ENCODE peak calls at places on chromosome 20, in seven cellular contexts. P is H9, Q is H1, M is mesenchymal stem cell, U is neuronal stem cell, O is trophoblast cell, Y is IMR-90. H is an unnamed sample.

GRCh38 chr20:24303393-24303792 is 166.0 kb upstream of the SYNDIG1 start:
- DNase-seq in O (no peak), U (no peak), Y (no peak), P (no peak), M (no peak), Q (no peak), H (peak)

GRCh38 chr20:61440548-61441055 is 188.5 kb downstream of the CDH4 start:
- DNase-seq in U (no peak), Q (no peak), M (no peak), P (no peak), Y (no peak), O (no peak), H (peak)

GRCh38 chr20:35952480-35953410 is 1.6 kb downstream of the SCAND1 start:
- DNase-seq in Y (peak), O (peak), Q (no peak), P (no peak), M (peak), U (no peak), H (peak)

GRCh38 chr20:13296070-13296469 is 75.0 kb downstream of the ISM1 start:
- DNase-seq in Q (no peak), O (no peak), Y (no peak), M (no peak), U (no peak), P (no peak), H (no peak)

GRCh38 chr20:35695245-35695749 is 3.9 kb downstream of the NFS1 start:
- DNase-seq in M (no peak), Q (no peak), U (no peak), P (no peak), O (no peak), Y (no peak), H (no peak)

GRCh38 chr20:13333793-13334192 is 112.7 kb downstream of the ISM1 start:
- DNase-seq in Y (peak), O (no peak), Q (no peak), M (no peak), P (no peak), U (no peak), H (no peak)

GRCh38 chr20:24100370-24101011 is 111.9 kb upstream of the GGTLC1 start:
- DNase-seq in Q (no peak), P (no peak), M (peak), O (peak), U (peak), Y (peak), H (peak)

GRCh38 chr20:35697696-35698297 is 1.4 kb downstream of the NFS1 start:
- DNase-seq in O (no peak), Y (no peak), M (no peak), Q (no peak), U (no peak), P (no peak), H (no peak)

GRCh38 chr20:60253471-60253870 is 295.2 kb downstream of the CDH26 start:
- DNase-seq in M (no peak), O (no peak), P (no peak), U (no peak), Q (no peak), Y (no peak), H (no peak)

GRCh38 chr20:61249626-61250025 is 2.4 kb upstream of the CDH4 start:
- DNase-seq in M (no peak), U (no peak), P (no peak), Q (no peak), O (no peak), Y (no peak), H (no peak)

GRCh38 chr20:6993016-6993415 is 225.5 kb downstream of the BMP2 start:
- DNase-seq in M (no peak), Q (no peak), O (no peak), Y (no peak), P (no peak), U (no peak), H (no peak)

GRCh38 chr20:59933849-59934585 is 580 bp upstream of the SYCP2 start:
- DNase-seq in O (peak), M (peak), Q (no peak), Y (peak), U (peak), P (peak), H (peak)

GRCh38 chr20:37839432-37839827 is 63.5 kb upstream of the VSTM2L start:
- DNase-seq in O (no peak), P (no peak), Q (no peak), M (no peak), U (no peak), Y (no peak), H (no peak)

GRCh38 chr20:32113861-32114260 is 4.3 kb downstream of the TM9SF4 start:
- DNase-seq in Q (no peak), O (no peak), P (no peak), M (no peak), U (no peak), Y (no peak), H (no peak)

GRCh38 chr20:17854307-17854903 is 114.2 kb downstream of the SNX5 start:
- DNase-seq in P (peak), Q (no peak), U (no peak), Y (peak), O (peak), M (peak), H (peak)

GRCh38 chr20:18984238-18985200 is 170.9 kb downstream of the SCP2D1 start:
- DNase-seq in M (no peak), Y (no peak), U (no peak), P (no peak), Q (no peak), O (no peak), H (peak)

GRCh38 chr20:50029697-50030428 is 47.1 kb downstream of the SNAI1 start:
- DNase-seq in Y (peak), Q (no peak), M (peak), O (peak), U (no peak), P (no peak), H (no peak)

GRCh38 chr20:5602346-5602745 is 147.9 kb upstream of the SHLD1 start:
- DNase-seq in O (peak), Y (peak), M (no peak), Q (no peak), U (no peak), P (no peak), H (no peak)

GRCh38 chr20:40741507-40742106 is 52.6 kb upstream of the MAFB start:
- DNase-seq in U (peak), O (peak), M (peak), Y (peak), Q (peak), P (peak), H (peak)

GRCh38 chr20:22475662-22476061 is 108.7 kb downstream of the FOXA2 start:
- DNase-seq in Y (no peak), Q (no peak), P (no peak), O (no peak), M (no peak), U (no peak), H (no peak)

GRCh38 chr20:35517125-35517524 is 12.3 kb downstream of the C20orf173 start:
- DNase-seq in O (no peak), M (no peak), Y (no peak), P (no peak), Q (no peak), U (no peak), H (no peak)

GRCh38 chr20:7714549-7714948 is 225.7 kb downstream of the HAO1 start:
- DNase-seq in O (no peak), Y (no peak), Q (no peak), P (no peak), U (no peak), M (no peak), H (no peak)

GRCh38 chr20:5119435-5120188 is at the start of gene PCNA:
- DNase-seq in Q (peak), U (peak), M (peak), P (peak), O (peak), Y (peak), H (peak)

GRCh38 chr20:50450961-50451752 is 59.0 kb upstream of the PTPN1 start:
- DNase-seq in U (no peak), Y (peak), Q (no peak), P (peak), M (peak), O (peak), H (peak)

GRCh38 chr20:4459081-4459480 is 262.6 kb upstream of the PRND start:
- DNase-seq in Q (no peak), P (no peak), U (no peak), Y (no peak), O (peak), M (no peak), H (no peak)

GRCh38 chr20:16966276-16966880 is 218.2 kb downstream of the OTOR start:
- DNase-seq in P (no peak), Q (no peak), O (peak), U (no peak), M (peak), Y (peak), H (no peak)

GRCh38 chr20:38228436-38228835 is 32.1 kb downstream of the KIAA1755 start:
- DNase-seq in O (no peak), M (no peak), Y (no peak), Q (no peak), P (no peak), U (no peak), H (peak)

GRCh38 chr20:9261781-9262180 is 192.9 kb downstream of the PLCB4 start:
- DNase-seq in Q (no peak), Y (no peak), P (no peak), O (no peak), U (no peak), M (no peak), H (no peak)
- H3K18ac ChIP-seq in Q (no peak), Y (no peak), P (no peak), O (no peak), U (no peak), M (no peak), H (no peak)

DNA sequence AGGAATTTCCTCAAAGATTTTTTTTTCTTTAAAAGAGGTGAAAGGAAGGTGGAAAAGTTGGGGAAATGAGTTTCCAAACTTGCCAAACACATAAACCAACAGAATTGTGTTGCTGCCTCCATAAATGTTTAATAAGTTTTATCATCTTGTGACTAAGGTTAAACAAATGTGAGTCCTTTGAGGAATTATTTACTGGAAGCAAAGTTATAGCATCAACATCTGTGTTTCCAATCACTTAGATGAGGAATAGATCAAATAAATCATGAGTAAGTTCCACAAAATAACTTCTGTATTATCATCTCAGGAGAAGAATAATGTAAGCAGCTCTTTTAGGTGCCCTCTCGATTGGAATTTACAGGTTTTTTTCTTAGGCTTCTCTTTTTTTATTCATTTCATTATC is 20.5 kb downstream of the TSHZ2 start:
- DNase-seq in Y (no peak), M (peak), U (no peak), Q (no peak), O (peak), P (no peak), H (no peak)
- H3K18ac ChIP-seq in Y (no peak), M (no peak), U (no peak), Q (no peak), O (no peak), P (no peak), H (no peak)

GRCh38 chr20:52172392-52173047 is 19.1 kb downstream of the ZFP64 start:
- DNase-seq in O (no peak), P (no peak), Y (no peak), Q (no peak), U (no peak), M (no peak), H (no peak)
- H3K18ac ChIP-seq in O (no peak), P (no peak), Y (no peak), Q (no peak), U (no peak), M (no peak), H (no peak)

DNA sequence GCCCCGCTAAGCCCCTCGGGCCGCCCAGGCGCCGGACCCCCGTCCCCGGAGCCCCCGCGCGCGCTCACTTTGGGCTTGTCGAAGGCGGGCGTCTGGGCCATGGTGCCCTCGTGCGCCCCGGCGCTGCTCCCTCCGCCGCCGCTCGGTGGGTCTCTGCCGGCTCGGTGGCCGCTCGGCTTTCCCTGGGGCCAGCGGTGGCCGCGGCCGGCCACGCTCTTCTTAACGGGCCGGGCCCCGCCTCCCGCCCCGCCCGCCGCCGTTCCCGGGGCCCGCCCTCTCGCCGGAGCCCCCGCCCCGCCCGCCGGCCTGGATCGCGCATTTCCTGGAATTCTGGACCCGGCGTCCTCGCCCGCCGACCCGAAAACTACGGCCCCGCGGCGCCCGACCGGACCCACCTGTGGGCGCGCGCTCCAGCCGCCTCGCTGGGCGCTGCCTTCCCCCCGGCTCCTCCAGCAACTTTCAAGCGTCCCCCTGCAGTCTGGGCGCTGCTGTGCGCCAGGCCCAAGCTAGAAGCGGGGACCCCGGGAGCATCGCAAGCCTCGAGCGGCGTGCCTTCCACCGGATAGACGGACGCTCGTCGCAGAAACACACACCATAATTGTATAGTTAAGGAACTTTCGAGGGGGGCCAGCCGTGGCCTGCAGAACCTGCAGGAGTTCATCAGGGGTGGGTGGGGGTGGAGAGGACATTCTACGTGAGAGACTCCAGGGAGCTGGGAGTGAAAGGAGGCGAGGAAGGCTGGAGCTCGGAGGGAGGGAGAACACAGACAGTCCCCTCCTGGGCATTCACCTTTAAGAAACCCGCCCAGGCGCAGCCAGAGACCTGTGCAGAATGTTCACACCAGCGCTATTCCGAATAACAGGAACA is at the start of gene ADA:
- DNase-seq in O (peak), Y (peak), M (peak), Q (no peak), U (peak), P (peak), H (peak)
- H3K18ac ChIP-seq in O (peak), Y (peak), M (peak), Q (peak), U (peak), P (no peak), H (peak)

DNA sequence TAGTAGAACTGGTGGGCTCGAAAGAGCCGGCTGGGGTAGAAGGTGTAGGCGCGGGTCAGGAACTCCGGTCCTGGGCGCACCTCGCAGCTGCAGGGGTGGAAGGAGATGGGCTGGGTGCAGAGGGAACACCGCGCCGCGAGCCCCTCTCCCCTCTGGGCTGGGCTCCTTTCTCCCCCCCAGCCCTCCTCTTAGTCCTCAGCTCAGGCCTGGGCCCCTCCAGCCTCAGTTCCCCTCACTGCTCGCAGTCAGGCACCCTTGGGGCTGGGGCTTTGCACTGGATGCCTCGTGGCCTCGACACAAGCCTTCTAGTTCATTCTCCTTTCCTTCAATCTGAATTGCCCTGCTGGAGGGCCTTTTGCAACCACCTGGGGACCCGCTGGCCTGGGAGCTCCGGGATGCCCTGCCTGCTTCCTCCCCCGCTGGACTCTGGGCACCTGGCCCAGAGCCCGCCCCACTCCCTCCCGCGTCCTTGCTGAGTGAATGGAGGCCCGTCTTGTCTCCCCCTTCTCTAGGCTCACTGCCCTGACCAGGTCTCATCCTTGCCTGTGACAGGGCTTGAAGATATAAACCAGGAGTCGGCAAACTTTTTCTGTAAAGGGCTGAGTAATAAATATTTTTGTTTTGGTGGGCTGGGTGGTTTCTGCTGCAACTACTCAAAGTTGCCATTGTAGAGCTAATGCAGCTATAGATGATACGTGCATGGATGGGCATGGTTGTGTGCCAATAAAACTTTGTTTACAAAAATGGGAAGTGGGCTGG is 47.4 kb downstream of the APCDD1L start:
- DNase-seq in P (no peak), M (no peak), O (no peak), Y (no peak), U (no peak), Q (no peak), H (no peak)
- H3K18ac ChIP-seq in P (no peak), M (no peak), O (no peak), Y (no peak), U (peak), Q (no peak), H (no peak)

GRCh38 chr20:57209413-57209812 is 57.0 kb downstream of the BMP7 start:
- DNase-seq in U (no peak), Q (no peak), Y (no peak), O (no peak), P (no peak), M (no peak), H (no peak)
- H3K18ac ChIP-seq in U (no peak), Q (no peak), Y (no peak), O (no peak), P (no peak), M (no peak), H (no peak)

GRCh38 chr20:62811720-62812119 is 5.1 kb upstream of the COL9A3 start:
- DNase-seq in P (no peak), M (no peak), U (no peak), Y (no peak), Q (no peak), O (no peak), H (no peak)
- H3K18ac ChIP-seq in P (no peak), M (no peak), U (no peak), Y (no peak), Q (no peak), O (no peak), H (no peak)

GRCh38 chr20:54172532-54172855 is 1.3 kb downstream of the CYP24A1 start:
- DNase-seq in U (no peak), Y (no peak), O (no peak), Q (no peak), M (no peak), P (no peak), H (no peak)
- H3K18ac ChIP-seq in U (no peak), Y (no peak), O (no peak), Q (no peak), M (no peak), P (no peak), H (no peak)

DNA sequence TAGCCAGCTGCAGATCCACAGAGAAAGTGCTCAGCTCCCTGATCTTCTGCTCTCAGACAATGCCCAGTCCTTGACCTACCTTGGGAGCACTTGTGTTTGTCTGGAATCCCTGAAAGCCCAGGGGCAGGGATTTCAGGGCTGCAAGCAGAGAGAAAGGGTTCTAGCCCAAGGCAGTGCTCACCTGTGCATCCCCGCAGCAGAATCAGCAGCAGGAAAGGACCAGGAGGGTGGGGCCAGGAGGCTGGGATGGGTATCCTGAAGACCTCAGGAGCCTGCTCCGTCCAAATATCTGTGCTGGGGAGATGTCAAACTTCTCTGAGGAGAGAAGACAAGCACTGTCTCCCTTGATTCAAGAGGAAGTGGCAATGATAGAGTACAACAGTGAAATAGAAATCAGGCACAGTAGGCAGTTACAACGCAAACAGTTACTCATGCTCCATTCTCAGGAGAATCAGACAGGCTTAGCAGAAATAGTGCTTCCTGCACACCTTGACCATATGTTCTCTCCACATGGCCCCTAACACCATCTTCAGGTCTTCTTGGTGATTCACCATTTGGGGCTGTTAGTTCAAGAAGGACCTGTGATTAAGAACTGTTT is 28.7 kb upstream of the SIRPG start:
- DNase-seq in U (no peak), Q (no peak), Y (no peak), M (no peak), P (no peak), O (no peak), H (no peak)
- H3K18ac ChIP-seq in U (no peak), Q (no peak), Y (no peak), M (no peak), P (no peak), O (no peak), H (no peak)

GRCh38 chr20:34299925-34300806 is 3.0 kb downstream of the AHCY start:
- DNase-seq in O (no peak), Y (peak), U (no peak), Q (no peak), P (no peak), M (peak), H (no peak)
- H3K18ac ChIP-seq in O (no peak), Y (no peak), U (no peak), Q (no peak), P (no peak), M (no peak), H (no peak)

H was measured in mesendoderm.